ENCODE peak calls at places on chromosomes 16 and 17, in eight cellular contexts. One of them, this sample, is unnamed.

GRCh38 chr17:72119963-72120877 is 600 bp upstream of the SOX9 start:
- DNase-seq in right lobe of liver: peak
- DNase-seq in cardiac fibroblast: peak
- DNase-seq in PC-3: peak
- DNase-seq in spleen: no peak
- DNase-seq in HepG2: peak
- DNase-seq in neural progenitor cell: peak
- DNase-seq in lower leg skin: peak
- DNase-seq in this sample: peak

GRCh38 chr16:69709456-69710084 is 16.8 kb downstream of the NQO1 start:
- DNase-seq in right lobe of liver: no peak
- DNase-seq in cardiac fibroblast: peak
- DNase-seq in PC-3: peak
- DNase-seq in spleen: no peak
- DNase-seq in HepG2: peak
- DNase-seq in neural progenitor cell: peak
- DNase-seq in lower leg skin: peak
- DNase-seq in this sample: peak

GRCh38 chr17:74959826-74960738 is 12.5 kb downstream of the HID1 start:
- DNase-seq in right lobe of liver: no peak
- DNase-seq in cardiac fibroblast: no peak
- DNase-seq in PC-3: no peak
- DNase-seq in spleen: no peak
- DNase-seq in HepG2: no peak
- DNase-seq in neural progenitor cell: no peak
- DNase-seq in lower leg skin: no peak
- DNase-seq in this sample: no peak

GRCh38 chr17:7997186-7997585 is 5.2 kb upstream of the GUCY2D start:
- DNase-seq in right lobe of liver: no peak
- DNase-seq in cardiac fibroblast: peak
- DNase-seq in PC-3: peak
- DNase-seq in spleen: peak
- DNase-seq in HepG2: peak
- DNase-seq in neural progenitor cell: peak
- DNase-seq in lower leg skin: peak
- DNase-seq in this sample: no peak

GRCh38 chr16:48365030-48365600 is 20.1 kb downstream of the SIAH1 start:
- DNase-seq in right lobe of liver: no peak
- DNase-seq in cardiac fibroblast: no peak
- DNase-seq in PC-3: peak
- DNase-seq in spleen: no peak
- DNase-seq in HepG2: no peak
- DNase-seq in neural progenitor cell: no peak
- DNase-seq in lower leg skin: no peak
- DNase-seq in this sample: no peak

GRCh38 chr17:21059761-21060160 is 16.9 kb upstream of the USP22 start:
- DNase-seq in right lobe of liver: no peak
- DNase-seq in cardiac fibroblast: no peak
- DNase-seq in PC-3: peak
- DNase-seq in spleen: no peak
- DNase-seq in HepG2: no peak
- DNase-seq in neural progenitor cell: no peak
- DNase-seq in lower leg skin: no peak
- DNase-seq in this sample: no peak

GRCh38 chr17:13003927-13004326 is 13.9 kb downstream of the ELAC2 start:
- DNase-seq in right lobe of liver: no peak
- DNase-seq in cardiac fibroblast: no peak
- DNase-seq in PC-3: no peak
- DNase-seq in spleen: no peak
- DNase-seq in HepG2: no peak
- DNase-seq in neural progenitor cell: no peak
- DNase-seq in lower leg skin: no peak
- DNase-seq in this sample: no peak

GRCh38 chr16:49682577-49683165 is 173.2 kb downstream of the ZNF423 start:
- DNase-seq in right lobe of liver: no peak
- DNase-seq in cardiac fibroblast: no peak
- DNase-seq in PC-3: no peak
- DNase-seq in spleen: no peak
- DNase-seq in HepG2: no peak
- DNase-seq in neural progenitor cell: no peak
- DNase-seq in lower leg skin: no peak
- DNase-seq in this sample: no peak

GRCh38 chr16:71863995-71864394 is 18.2 kb downstream of the ATXN1L start:
- DNase-seq in right lobe of liver: no peak
- DNase-seq in cardiac fibroblast: no peak
- DNase-seq in PC-3: no peak
- DNase-seq in spleen: no peak
- DNase-seq in HepG2: no peak
- DNase-seq in neural progenitor cell: no peak
- DNase-seq in lower leg skin: peak
- DNase-seq in this sample: no peak

GRCh38 chr16:70434489-70435260 is 4.2 kb downstream of the ST3GAL2 start:
- DNase-seq in right lobe of liver: no peak
- DNase-seq in cardiac fibroblast: no peak
- DNase-seq in PC-3: no peak
- DNase-seq in spleen: no peak
- DNase-seq in HepG2: no peak
- DNase-seq in neural progenitor cell: no peak
- DNase-seq in lower leg skin: no peak
- DNase-seq in this sample: no peak

GRCh38 chr16:89808453-89808939 is 8.0 kb downstream of the FANCA start:
- DNase-seq in right lobe of liver: no peak
- DNase-seq in cardiac fibroblast: no peak
- DNase-seq in PC-3: no peak
- DNase-seq in spleen: no peak
- DNase-seq in HepG2: no peak
- DNase-seq in neural progenitor cell: no peak
- DNase-seq in lower leg skin: no peak
- DNase-seq in this sample: no peak

GRCh38 chr16:68756250-68757051 is 19.4 kb downstream of the CDH1 start:
- DNase-seq in right lobe of liver: peak
- DNase-seq in cardiac fibroblast: peak
- DNase-seq in PC-3: peak
- DNase-seq in spleen: no peak
- DNase-seq in HepG2: no peak
- DNase-seq in neural progenitor cell: no peak
- DNase-seq in lower leg skin: no peak
- DNase-seq in this sample: no peak

GRCh38 chr17:59848778-59849177 is 44.0 kb downstream of the TUBD1 start:
- DNase-seq in right lobe of liver: peak
- DNase-seq in cardiac fibroblast: peak
- DNase-seq in PC-3: peak
- DNase-seq in spleen: peak
- DNase-seq in HepG2: peak
- DNase-seq in neural progenitor cell: no peak
- DNase-seq in lower leg skin: peak
- DNase-seq in this sample: peak

GRCh38 chr16:10831899-10832886 is 13.6 kb upstream of the TVP23A start:
- DNase-seq in right lobe of liver: no peak
- DNase-seq in cardiac fibroblast: no peak
- DNase-seq in PC-3: no peak
- DNase-seq in spleen: peak
- DNase-seq in HepG2: no peak
- DNase-seq in neural progenitor cell: no peak
- DNase-seq in lower leg skin: no peak
- DNase-seq in this sample: no peak

DNA sequence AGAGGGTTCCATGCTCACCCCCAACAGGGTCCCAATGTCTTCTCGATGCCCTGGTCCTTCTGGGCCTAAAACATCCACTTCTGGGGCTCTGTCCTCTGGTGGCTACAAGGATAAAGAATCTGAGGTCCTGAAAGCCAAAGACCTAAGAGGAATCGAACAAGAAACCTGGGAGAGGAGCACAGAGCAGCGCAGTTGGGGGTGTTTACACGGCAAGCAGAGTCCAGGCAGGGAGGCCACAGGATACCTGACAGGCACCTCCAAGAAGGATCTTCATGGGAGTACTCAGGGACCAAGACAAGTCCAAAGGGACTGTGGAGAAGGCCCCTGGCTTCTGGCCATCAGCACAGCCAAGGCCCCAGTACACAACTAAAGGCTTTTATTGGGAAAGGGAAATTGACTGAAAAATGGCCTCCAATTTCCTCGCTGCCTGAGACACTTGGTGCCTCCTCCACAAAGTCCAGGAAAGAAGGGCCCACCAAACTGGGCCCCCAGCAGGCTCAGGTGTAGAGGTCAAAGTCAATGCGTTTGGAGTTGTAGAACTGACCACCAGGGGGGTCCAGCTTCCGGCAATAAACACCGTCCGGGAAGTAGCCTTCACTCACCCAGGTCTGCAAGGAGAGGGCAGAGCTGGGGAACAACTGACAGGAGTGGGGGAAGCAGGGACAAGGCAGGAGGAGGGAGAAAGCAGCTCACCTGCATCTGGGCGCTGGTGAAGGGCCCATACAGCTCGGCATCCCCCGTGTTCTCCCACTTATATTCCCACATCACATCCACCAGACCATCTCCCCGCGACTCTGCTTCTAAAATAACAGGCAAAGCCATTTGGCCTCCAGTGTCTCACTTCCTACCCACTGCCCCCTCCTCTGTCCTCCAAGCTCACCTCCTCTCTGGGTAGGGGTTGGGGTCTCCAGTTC is 2.4 kb downstream of the CD2BP2 start:
- DNase-seq in right lobe of liver: no peak
- DNase-seq in cardiac fibroblast: no peak
- DNase-seq in PC-3: no peak
- DNase-seq in spleen: peak
- DNase-seq in HepG2: peak
- DNase-seq in neural progenitor cell: no peak
- DNase-seq in lower leg skin: no peak
- DNase-seq in this sample: no peak
- H3K4me3 ChIP-seq in right lobe of liver: no peak
- H3K4me3 ChIP-seq in cardiac fibroblast: no peak
- H3K4me3 ChIP-seq in PC-3: no peak
- H3K4me3 ChIP-seq in spleen: no peak
- H3K4me3 ChIP-seq in HepG2: no peak
- H3K4me3 ChIP-seq in neural progenitor cell: no peak
- H3K4me3 ChIP-seq in lower leg skin: no peak
- H3K4me3 ChIP-seq in this sample: no peak

DNA sequence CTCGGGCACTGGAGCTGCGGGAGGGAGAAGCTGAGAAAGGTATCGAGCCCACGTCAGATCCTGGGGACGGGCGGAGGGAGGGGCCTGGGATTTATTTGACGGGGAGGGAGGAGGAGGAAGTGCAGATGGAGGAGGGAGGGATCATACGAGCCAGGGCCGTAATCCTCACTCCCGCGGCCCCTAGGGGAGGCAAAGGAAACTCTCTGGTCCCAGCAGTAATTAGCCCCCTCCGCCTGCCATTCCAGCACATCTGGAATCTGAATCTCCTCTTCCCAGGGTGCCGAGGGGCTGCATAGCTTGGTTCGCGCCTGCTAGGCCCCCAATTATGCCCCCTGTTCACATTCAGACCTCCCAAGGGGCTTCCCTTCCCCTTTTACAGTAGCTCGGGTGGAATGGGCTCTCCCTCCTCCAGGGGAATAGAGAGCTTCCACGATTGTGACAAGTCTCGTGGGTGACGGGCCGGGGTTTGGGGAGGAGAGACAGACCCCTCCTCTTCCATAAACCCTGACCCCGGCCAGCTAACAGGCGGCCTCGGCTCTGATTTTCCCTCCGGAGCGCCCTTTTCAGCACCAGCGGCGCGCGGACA is at the start of gene SEZ6L2:
- DNase-seq in right lobe of liver: peak
- DNase-seq in cardiac fibroblast: peak
- DNase-seq in PC-3: peak
- DNase-seq in spleen: no peak
- DNase-seq in HepG2: peak
- DNase-seq in neural progenitor cell: peak
- DNase-seq in lower leg skin: no peak
- DNase-seq in this sample: peak
- TF ChIP-seq CTCF in right lobe of liver: no peak
- TF ChIP-seq CTCF in cardiac fibroblast: peak
- TF ChIP-seq CTCF in PC-3: peak
- TF ChIP-seq CTCF in spleen: no peak
- TF ChIP-seq CTCF in HepG2: peak
- TF ChIP-seq CTCF in neural progenitor cell: peak
- TF ChIP-seq CTCF in lower leg skin: no peak
- TF ChIP-seq CTCF in this sample: peak

GRCh38 chr17:82202981-82203380 is 9.7 kb downstream of the CCDC57 start:
- DNase-seq in right lobe of liver: no peak
- DNase-seq in cardiac fibroblast: no peak
- DNase-seq in PC-3: no peak
- DNase-seq in spleen: no peak
- DNase-seq in HepG2: no peak
- DNase-seq in neural progenitor cell: no peak
- DNase-seq in lower leg skin: no peak
- DNase-seq in this sample: no peak
- H3K4me3 ChIP-seq in right lobe of liver: no peak
- H3K4me3 ChIP-seq in cardiac fibroblast: no peak
- H3K4me3 ChIP-seq in PC-3: no peak
- H3K4me3 ChIP-seq in spleen: no peak
- H3K4me3 ChIP-seq in HepG2: no peak
- H3K4me3 ChIP-seq in neural progenitor cell: no peak
- H3K4me3 ChIP-seq in lower leg skin: no peak
- H3K4me3 ChIP-seq in this sample: no peak

GRCh38 chr17:55201609-55201932 is 63.2 kb upstream of the HLF start:
- DNase-seq in right lobe of liver: no peak
- DNase-seq in cardiac fibroblast: no peak
- DNase-seq in PC-3: no peak
- DNase-seq in spleen: no peak
- DNase-seq in HepG2: no peak
- DNase-seq in neural progenitor cell: no peak
- DNase-seq in lower leg skin: no peak
- DNase-seq in this sample: no peak

GRCh38 chr17:55200904-55201608 is 63.7 kb upstream of the HLF start:
- DNase-seq in right lobe of liver: no peak
- DNase-seq in cardiac fibroblast: no peak
- DNase-seq in PC-3: no peak
- DNase-seq in spleen: no peak
- DNase-seq in HepG2: no peak
- DNase-seq in neural progenitor cell: no peak
- DNase-seq in lower leg skin: no peak
- DNase-seq in this sample: no peak

GRCh38 chr17:55208078-55208812 is 56.5 kb upstream of the HLF start:
- DNase-seq in right lobe of liver: no peak
- DNase-seq in cardiac fibroblast: no peak
- DNase-seq in PC-3: no peak
- DNase-seq in spleen: no peak
- DNase-seq in HepG2: no peak
- DNase-seq in neural progenitor cell: no peak
- DNase-seq in lower leg skin: no peak
- DNase-seq in this sample: no peak

GRCh38 chr17:55198690-55199370 is 65.9 kb upstream of the HLF start:
- DNase-seq in right lobe of liver: no peak
- DNase-seq in cardiac fibroblast: no peak
- DNase-seq in PC-3: no peak
- DNase-seq in spleen: no peak
- DNase-seq in HepG2: no peak
- DNase-seq in neural progenitor cell: no peak
- DNase-seq in lower leg skin: no peak
- DNase-seq in this sample: no peak

DNA sequence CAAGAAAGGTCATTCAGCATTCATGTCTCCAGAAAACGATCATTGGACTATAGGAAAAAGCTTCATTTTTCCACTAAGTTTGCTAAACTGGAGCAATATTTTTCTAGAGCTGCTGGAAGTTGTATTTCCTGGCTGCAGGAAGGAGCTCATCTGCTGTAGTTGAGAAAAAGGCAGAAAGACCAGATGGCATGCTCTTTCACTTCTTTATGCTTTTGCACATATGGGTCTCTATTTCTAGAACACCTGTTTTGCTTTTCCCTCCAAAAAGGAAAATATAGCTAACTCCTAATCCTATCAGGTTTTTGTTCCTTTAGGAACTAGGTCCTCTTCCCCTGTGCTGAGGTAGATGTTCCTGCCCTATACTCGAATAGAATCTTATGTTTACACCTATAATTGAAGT is 61.9 kb upstream of the HLF start:
- DNase-seq in right lobe of liver: no peak
- DNase-seq in cardiac fibroblast: no peak
- DNase-seq in PC-3: no peak
- DNase-seq in spleen: no peak
- DNase-seq in HepG2: no peak
- DNase-seq in neural progenitor cell: no peak
- DNase-seq in lower leg skin: no peak
- DNase-seq in this sample: no peak
- TF ChIP-seq CTCF in right lobe of liver: no peak
- TF ChIP-seq CTCF in cardiac fibroblast: no peak
- TF ChIP-seq CTCF in PC-3: no peak
- TF ChIP-seq CTCF in spleen: no peak
- TF ChIP-seq CTCF in HepG2: no peak
- TF ChIP-seq CTCF in neural progenitor cell: no peak
- TF ChIP-seq CTCF in lower leg skin: no peak
- TF ChIP-seq CTCF in this sample: no peak

This sample was measured in brain microvascular endothelial cell.